ENCODE peak calls at places on chromosomes 2 and 18, in six cellular contexts. A is GM12892, W is H1, L is stomach, N is endothelial cell of umbilical vein, I is suprapubic skin. R is an unnamed sample.
A peak's percentile ranks its signal among the peaks of the same experiment; 100 is the strongest.

GRCh38 chr2:143955416-143956075 is 564.4 kb downstream of the ZEB2 start:
- DNase-seq in L (no peak), W (no peak), N (no peak), A (no peak), I (no peak), R (no peak)

GRCh38 chr2:144834954-144835633 is 315.2 kb upstream of the ZEB2 start:
- DNase-seq in I (no peak), A (no peak), N (peak; percentile 40), W (no peak), L (no peak), R (peak; percentile 68)

GRCh38 chr2:241895732-241896641 is 26.5 kb downstream of the RTP5 start:
- DNase-seq in W (peak; percentile 50), N (peak; percentile 69), A (no peak), I (peak; percentile 84), L (peak; percentile 27), R (no peak)

GRCh38 chr18:8341481-8342230 is 267.6 kb upstream of the RAB12 start:
- DNase-seq in A (no peak), N (no peak), W (no peak), L (peak; percentile 60), I (no peak), R (no peak)

GRCh38 chr2:120797421-120798289 is 62.0 kb downstream of the GLI2 start:
- DNase-seq in I (no peak), W (no peak), N (no peak), L (no peak), A (no peak), R (peak; percentile 87)

GRCh38 chr2:14388724-14389123 is 243.8 kb upstream of the LRATD1 start:
- DNase-seq in A (no peak), W (no peak), N (no peak), L (no peak), I (no peak), R (no peak)

GRCh38 chr2:203650860-203651613 is 55.4 kb upstream of the CD28 start:
- DNase-seq in L (peak; percentile 39), W (no peak), A (no peak), I (no peak), N (peak; percentile 53), R (peak; percentile 67)

GRCh38 chr2:52473526-52473925 is 1294.1 kb upstream of the CHAC2 start:
- DNase-seq in W (no peak), I (no peak), L (no peak), A (no peak), N (no peak), R (no peak)

GRCh38 chr2:43139996-43140621 is 86.3 kb downstream of the ZFP36L2 start:
- DNase-seq in A (no peak), N (peak; percentile 61), I (no peak), W (no peak), L (no peak), R (no peak)

GRCh38 chr2:205954707-205955106 is 131.3 kb downstream of the INO80D start:
- DNase-seq in I (no peak), N (no peak), W (no peak), L (no peak), A (no peak), R (no peak)

DNA sequence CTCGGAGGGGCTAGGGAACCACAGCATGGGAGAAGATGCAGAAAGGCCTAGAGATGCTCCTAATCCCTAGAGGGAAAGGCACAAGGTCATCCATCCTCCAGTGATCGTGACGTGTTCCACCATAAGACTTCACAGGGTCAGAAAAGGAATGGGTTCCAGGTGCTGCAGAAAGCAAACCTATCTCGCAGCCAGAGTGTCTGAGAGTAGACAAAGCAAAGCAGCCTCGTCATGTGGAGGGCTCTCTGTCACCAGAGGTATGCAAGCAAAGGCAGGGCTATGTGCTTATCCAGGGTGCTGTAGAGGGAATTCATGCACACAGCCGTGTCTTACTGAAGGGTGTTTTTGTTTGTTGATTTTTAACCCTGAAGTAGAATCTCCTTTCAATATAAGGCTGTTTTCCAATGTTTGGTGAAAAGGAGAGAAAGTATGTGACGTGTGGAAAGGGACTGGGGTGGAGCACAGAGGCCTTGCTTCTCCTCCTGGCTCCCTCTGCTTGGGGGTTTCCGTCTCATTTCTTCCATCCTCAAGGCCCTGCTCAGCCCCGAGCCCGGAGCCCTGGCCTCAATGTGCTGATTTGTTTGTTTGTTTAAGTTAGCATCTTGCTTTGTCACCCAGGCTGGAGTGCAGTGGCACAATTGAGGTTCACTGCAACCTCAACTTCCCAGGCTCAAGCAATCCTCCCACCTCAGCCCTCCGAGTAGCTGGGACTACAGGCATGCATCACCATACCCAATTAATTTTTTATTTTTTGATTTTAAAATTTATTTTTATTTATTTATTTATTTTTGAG is 3.0 kb downstream of the GPR55 start:
- DNase-seq in L (peak; percentile 17), I (peak; percentile 54), W (no peak), N (no peak), A (no peak), R (peak; percentile 26)
- TF ChIP-seq POLR2AphosphoS5 in L (no peak), I (no peak), W (no peak), N (no peak), A (peak; percentile 82), R (no peak)

GRCh38 chr2:113157108-113157896 is 16.5 kb upstream of the PSD4 start:
- DNase-seq in A (peak; percentile 58), N (no peak), W (peak; percentile 64), I (no peak), L (peak; percentile 85), R (no peak)
- TF ChIP-seq POLR2A in A (no peak), N (no peak), W (no peak), I (no peak), L (no peak), R (no peak)

GRCh38 chr2:221447310-221447709 is 124.8 kb downstream of the EPHA4 start:
- DNase-seq in N (no peak), L (no peak), A (no peak), I (no peak), W (no peak), R (no peak)

GRCh38 chr2:221446140-221446539 is 126.0 kb downstream of the EPHA4 start:
- DNase-seq in N (no peak), W (no peak), I (no peak), A (no peak), L (no peak), R (no peak)

GRCh38 chr2:221443631-221444030 is 128.5 kb downstream of the EPHA4 start:
- DNase-seq in N (no peak), L (no peak), W (no peak), A (no peak), I (no peak), R (no peak)

GRCh38 chr2:221448086-221448856 is 123.8 kb downstream of the EPHA4 start:
- DNase-seq in A (no peak), I (no peak), W (no peak), N (no peak), L (no peak), R (no peak)

GRCh38 chr2:221444106-221444505 is 128.0 kb downstream of the EPHA4 start:
- DNase-seq in L (no peak), A (no peak), W (no peak), N (peak; percentile 92), I (no peak), R (no peak)
- TF ChIP-seq POLR2AphosphoS5 in L (no peak), A (no peak), W (no peak), N (peak; percentile 73), I (no peak), R (no peak)

GRCh38 chr2:20439193-20439475 is 7.7 kb upstream of the RHOB start:
- DNase-seq in L (peak; percentile 55), I (no peak), W (no peak), A (no peak), N (peak; percentile 45), R (peak; percentile 45)

GRCh38 chr2:20440001-20440560 is 6.8 kb upstream of the RHOB start:
- DNase-seq in I (no peak), N (no peak), W (no peak), L (no peak), A (no peak), R (peak; percentile 58)

GRCh38 chr2:20436716-20437470 is 10.0 kb upstream of the RHOB start:
- DNase-seq in L (no peak), N (no peak), W (no peak), A (no peak), I (peak; percentile 40), R (peak; percentile 36)

GRCh38 chr2:20439503-20439902 is 7.4 kb upstream of the RHOB start:
- DNase-seq in N (no peak), I (no peak), L (no peak), W (no peak), A (no peak), R (peak; percentile 62)

GRCh38 chr2:20438334-20439192 is 8.3 kb upstream of the RHOB start:
- DNase-seq in W (no peak), L (no peak), I (no peak), A (no peak), N (peak; percentile 66), R (peak; percentile 84)
- TF ChIP-seq POLR2A in W (no peak), L (no peak), I (no peak), A (no peak), N (no peak), R (peak; percentile 40)

DNA sequence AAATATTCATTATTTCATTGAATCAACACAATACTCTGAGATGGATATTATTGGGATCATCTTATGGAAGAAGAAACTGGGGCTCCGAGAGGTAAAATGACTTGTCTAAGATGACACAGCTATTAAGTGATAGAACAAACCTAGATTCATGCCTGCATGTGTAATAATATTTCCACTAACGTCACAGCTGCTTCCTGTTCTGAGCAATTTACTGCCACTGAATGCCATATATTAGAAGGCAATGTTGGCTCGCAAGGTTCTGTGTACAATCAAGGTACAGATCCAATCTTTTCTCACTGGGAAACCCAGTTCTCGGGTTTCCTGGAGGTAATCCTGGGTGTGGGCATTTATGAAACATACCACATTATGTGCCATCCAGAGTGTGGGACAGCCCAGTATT is 17.9 kb downstream of the NTSR2 start:
- DNase-seq in I (no peak), N (no peak), A (no peak), W (no peak), L (no peak), R (no peak)
- TF ChIP-seq POLR2AphosphoS5 in I (no peak), N (no peak), A (no peak), W (no peak), L (no peak), R (no peak)

R was measured in sigmoid colon.